ENCODE peak calls at places on chromosomes 6 and 20, in six cellular contexts. One of them, this sample, is unnamed.
A peak's percentile ranks its signal among the peaks of the same experiment; 100 is the strongest.

GRCh38 chr6:41345901-41346300 is 10.5 kb downstream of the NCR2 start:
- DNase-seq in stimulated activated CD8-positive, alpha-beta memory T cell treated with anti-CD3 and anti-CD28 coated beads, Interleukin-15, amount 100 ng/mL, for 24 hours: no peak
- DNase-seq in Peyer's patch: no peak
- DNase-seq in GM06990: no peak
- DNase-seq in NCI-H1930: no peak
- DNase-seq in body of pancreas: no peak
- DNase-seq in this sample: no peak

GRCh38 chr20:16708590-16708989 is 21.2 kb upstream of the SNRPB2 start:
- DNase-seq in stimulated activated CD8-positive, alpha-beta memory T cell treated with anti-CD3 and anti-CD28 coated beads, Interleukin-15, amount 100 ng/mL, for 24 hours: no peak
- DNase-seq in body of pancreas: no peak
- DNase-seq in Peyer's patch: no peak
- DNase-seq in GM06990: no peak
- DNase-seq in NCI-H1930: no peak
- DNase-seq in this sample: no peak

GRCh38 chr6:156013155-156013554 is 557.5 kb upstream of the NOX3 start:
- DNase-seq in GM06990: no peak
- DNase-seq in Peyer's patch: no peak
- DNase-seq in NCI-H1930: no peak
- DNase-seq in stimulated activated CD8-positive, alpha-beta memory T cell treated with anti-CD3 and anti-CD28 coated beads, Interleukin-15, amount 100 ng/mL, for 24 hours: no peak
- DNase-seq in body of pancreas: no peak
- DNase-seq in this sample: no peak

GRCh38 chr6:133890941-133891813 is 2.3 kb downstream of the TCF21 start:
- DNase-seq in stimulated activated CD8-positive, alpha-beta memory T cell treated with anti-CD3 and anti-CD28 coated beads, Interleukin-15, amount 100 ng/mL, for 24 hours: no peak
- DNase-seq in GM06990: no peak
- DNase-seq in body of pancreas: no peak
- DNase-seq in NCI-H1930: peak; percentile 14
- DNase-seq in Peyer's patch: peak; percentile 68
- DNase-seq in this sample: no peak

GRCh38 chr6:14178083-14178445 is 60.5 kb downstream of the CD83 start:
- DNase-seq in body of pancreas: no peak
- DNase-seq in Peyer's patch: no peak
- DNase-seq in NCI-H1930: no peak
- DNase-seq in stimulated activated CD8-positive, alpha-beta memory T cell treated with anti-CD3 and anti-CD28 coated beads, Interleukin-15, amount 100 ng/mL, for 24 hours: no peak
- DNase-seq in GM06990: no peak
- DNase-seq in this sample: no peak

GRCh38 chr20:23629017-23629541 is 8.7 kb downstream of the CST3 start:
- DNase-seq in body of pancreas: no peak
- DNase-seq in Peyer's patch: peak; percentile 82
- DNase-seq in stimulated activated CD8-positive, alpha-beta memory T cell treated with anti-CD3 and anti-CD28 coated beads, Interleukin-15, amount 100 ng/mL, for 24 hours: no peak
- DNase-seq in NCI-H1930: no peak
- DNase-seq in GM06990: no peak
- DNase-seq in this sample: no peak

GRCh38 chr6:43873806-43874714 is 104.0 kb downstream of the VEGFA start:
- DNase-seq in GM06990: no peak
- DNase-seq in Peyer's patch: no peak
- DNase-seq in NCI-H1930: no peak
- DNase-seq in stimulated activated CD8-positive, alpha-beta memory T cell treated with anti-CD3 and anti-CD28 coated beads, Interleukin-15, amount 100 ng/mL, for 24 hours: no peak
- DNase-seq in body of pancreas: peak; percentile 66
- DNase-seq in this sample: no peak

GRCh38 chr20:14582855-14583254 is 245.4 kb upstream of the FLRT3 start:
- DNase-seq in stimulated activated CD8-positive, alpha-beta memory T cell treated with anti-CD3 and anti-CD28 coated beads, Interleukin-15, amount 100 ng/mL, for 24 hours: no peak
- DNase-seq in NCI-H1930: no peak
- DNase-seq in Peyer's patch: no peak
- DNase-seq in GM06990: no peak
- DNase-seq in body of pancreas: no peak
- DNase-seq in this sample: peak; percentile 42

GRCh38 chr6:113676972-113677371 is 180.2 kb upstream of the MARCKS start:
- DNase-seq in GM06990: no peak
- DNase-seq in Peyer's patch: no peak
- DNase-seq in NCI-H1930: no peak
- DNase-seq in body of pancreas: no peak
- DNase-seq in stimulated activated CD8-positive, alpha-beta memory T cell treated with anti-CD3 and anti-CD28 coated beads, Interleukin-15, amount 100 ng/mL, for 24 hours: no peak
- DNase-seq in this sample: no peak

GRCh38 chr6:77657365-77657764 is 4.5 kb downstream of the MEI4 start:
- DNase-seq in body of pancreas: no peak
- DNase-seq in GM06990: no peak
- DNase-seq in NCI-H1930: no peak
- DNase-seq in Peyer's patch: no peak
- DNase-seq in stimulated activated CD8-positive, alpha-beta memory T cell treated with anti-CD3 and anti-CD28 coated beads, Interleukin-15, amount 100 ng/mL, for 24 hours: no peak
- DNase-seq in this sample: no peak

GRCh38 chr6:37882724-37883413 is 63.3 kb downstream of the ZFAND3 start:
- DNase-seq in GM06990: no peak
- DNase-seq in Peyer's patch: no peak
- DNase-seq in body of pancreas: no peak
- DNase-seq in NCI-H1930: no peak
- DNase-seq in stimulated activated CD8-positive, alpha-beta memory T cell treated with anti-CD3 and anti-CD28 coated beads, Interleukin-15, amount 100 ng/mL, for 24 hours: no peak
- DNase-seq in this sample: no peak

GRCh38 chr20:18705906-18706305 is 107.7 kb upstream of the SCP2D1 start:
- DNase-seq in body of pancreas: no peak
- DNase-seq in GM06990: no peak
- DNase-seq in Peyer's patch: no peak
- DNase-seq in NCI-H1930: no peak
- DNase-seq in stimulated activated CD8-positive, alpha-beta memory T cell treated with anti-CD3 and anti-CD28 coated beads, Interleukin-15, amount 100 ng/mL, for 24 hours: no peak
- DNase-seq in this sample: no peak

GRCh38 chr6:14775528-14775927 is 470.3 kb upstream of the JARID2 start:
- DNase-seq in GM06990: no peak
- DNase-seq in NCI-H1930: no peak
- DNase-seq in body of pancreas: no peak
- DNase-seq in stimulated activated CD8-positive, alpha-beta memory T cell treated with anti-CD3 and anti-CD28 coated beads, Interleukin-15, amount 100 ng/mL, for 24 hours: no peak
- DNase-seq in Peyer's patch: no peak
- DNase-seq in this sample: no peak

GRCh38 chr6:163183791-163184190 is 230.7 kb upstream of the QKI start:
- DNase-seq in stimulated activated CD8-positive, alpha-beta memory T cell treated with anti-CD3 and anti-CD28 coated beads, Interleukin-15, amount 100 ng/mL, for 24 hours: no peak
- DNase-seq in body of pancreas: no peak
- DNase-seq in NCI-H1930: no peak
- DNase-seq in GM06990: no peak
- DNase-seq in Peyer's patch: no peak
- DNase-seq in this sample: no peak

GRCh38 chr6:92701425-92702096 is 717.8 kb downstream of the EPHA7 start:
- DNase-seq in GM06990: no peak
- DNase-seq in body of pancreas: no peak
- DNase-seq in stimulated activated CD8-positive, alpha-beta memory T cell treated with anti-CD3 and anti-CD28 coated beads, Interleukin-15, amount 100 ng/mL, for 24 hours: no peak
- DNase-seq in NCI-H1930: no peak
- DNase-seq in Peyer's patch: no peak
- DNase-seq in this sample: no peak

GRCh38 chr6:142421285-142422202 is 119.7 kb downstream of the ADGRG6 start:
- DNase-seq in Peyer's patch: no peak
- DNase-seq in stimulated activated CD8-positive, alpha-beta memory T cell treated with anti-CD3 and anti-CD28 coated beads, Interleukin-15, amount 100 ng/mL, for 24 hours: no peak
- DNase-seq in NCI-H1930: no peak
- DNase-seq in GM06990: no peak
- DNase-seq in body of pancreas: no peak
- DNase-seq in this sample: no peak

GRCh38 chr6:162532283-162533008 is 195.1 kb downstream of the PRKN start:
- DNase-seq in Peyer's patch: no peak
- DNase-seq in body of pancreas: no peak
- DNase-seq in GM06990: no peak
- DNase-seq in NCI-H1930: no peak
- DNase-seq in stimulated activated CD8-positive, alpha-beta memory T cell treated with anti-CD3 and anti-CD28 coated beads, Interleukin-15, amount 100 ng/mL, for 24 hours: no peak
- DNase-seq in this sample: no peak